ENCODE peak calls at places on chromosome 5, in four cellular contexts. Q, J, K and H are unnamed samples.

GRCh38 chr5:143026380-143026779 is 256.2 kb downstream of the ARHGAP26 start:
- DNase-seq in Q (no peak), J (no peak), K (no peak), H (no peak)

GRCh38 chr5:125793470-125793869 is 629.7 kb upstream of the GRAMD2B start:
- DNase-seq in K (no peak), J (no peak), Q (no peak), H (no peak)

GRCh38 chr5:104061707-104062106 is 499.1 kb upstream of the NUDT12 start:
- DNase-seq in K (no peak), Q (no peak), J (no peak), H (no peak)

GRCh38 chr5:172837640-172838039 is 3.6 kb downstream of the ERGIC1 start:
- DNase-seq in J (no peak), Q (no peak), K (peak), H (peak)

GRCh38 chr5:176784218-176785165 is 25.9 kb upstream of the UNC5A start:
- DNase-seq in K (no peak), J (no peak), Q (no peak), H (no peak)

GRCh38 chr5:125244531-125244930 is 498.1 kb upstream of the ZNF608 start:
- DNase-seq in K (no peak), J (no peak), Q (no peak), H (no peak)

GRCh38 chr5:178074266-178074952 is 38.9 kb upstream of the N4BP3 start:
- DNase-seq in J (no peak), K (no peak), Q (no peak), H (no peak)

GRCh38 chr5:144406463-144406862 is 235.8 kb downstream of the KCTD16 start:
- DNase-seq in K (no peak), J (no peak), Q (no peak), H (no peak)

GRCh38 chr5:73757421-73757820 is 131.4 kb downstream of the ARHGEF28 start:
- DNase-seq in K (no peak), J (no peak), Q (no peak), H (no peak)